ENCODE peak calls at places on chromosomes 6 and 20, in six cellular contexts. One of them, this sample, is unnamed.

GRCh38 chr6:82589509-82590206 is 226.0 kb downstream of the TPBG start:
- DNase-seq in left lung: no peak
- DNase-seq in IMR-90: peak; percentile 64
- DNase-seq in amniotic stem cell: peak; percentile 35
- DNase-seq in AG08396: peak; percentile 10
- DNase-seq in astrocyte of the cerebellum: peak; percentile 90
- DNase-seq in this sample: peak; percentile 68

GRCh38 chr6:70973591-70973990 is 16.7 kb upstream of the B3GAT2 start:
- DNase-seq in AG08396: no peak
- DNase-seq in astrocyte of the cerebellum: no peak
- DNase-seq in IMR-90: no peak
- DNase-seq in left lung: no peak
- DNase-seq in amniotic stem cell: no peak
- DNase-seq in this sample: no peak

GRCh38 chr20:22905667-22906066 is 129.4 kb upstream of the SSTR4 start:
- DNase-seq in left lung: no peak
- DNase-seq in IMR-90: no peak
- DNase-seq in astrocyte of the cerebellum: peak; percentile 11
- DNase-seq in amniotic stem cell: no peak
- DNase-seq in AG08396: no peak
- DNase-seq in this sample: no peak

GRCh38 chr6:170444056-170444505 is 109.0 kb downstream of the PSMB1 start:
- DNase-seq in amniotic stem cell: no peak
- DNase-seq in IMR-90: no peak
- DNase-seq in AG08396: no peak
- DNase-seq in left lung: peak; percentile 55
- DNase-seq in astrocyte of the cerebellum: no peak
- DNase-seq in this sample: peak; percentile 49

GRCh38 chr6:121260651-121261102 is 73.6 kb downstream of the TBC1D32 start:
- DNase-seq in IMR-90: peak; percentile 35
- DNase-seq in amniotic stem cell: no peak
- DNase-seq in AG08396: no peak
- DNase-seq in astrocyte of the cerebellum: no peak
- DNase-seq in left lung: no peak
- DNase-seq in this sample: no peak

GRCh38 chr20:62768234-62768814 is 27.9 kb upstream of the MRGBP start:
- DNase-seq in astrocyte of the cerebellum: no peak
- DNase-seq in AG08396: no peak
- DNase-seq in left lung: no peak
- DNase-seq in IMR-90: no peak
- DNase-seq in amniotic stem cell: no peak
- DNase-seq in this sample: no peak

GRCh38 chr6:158026901-158027589 is 45.4 kb downstream of the SYNJ2 start:
- DNase-seq in AG08396: no peak
- DNase-seq in IMR-90: no peak
- DNase-seq in left lung: no peak
- DNase-seq in amniotic stem cell: no peak
- DNase-seq in astrocyte of the cerebellum: no peak
- DNase-seq in this sample: no peak

GRCh38 chr20:62938105-62938888 is at the start of gene GID8:
- DNase-seq in left lung: no peak
- DNase-seq in amniotic stem cell: no peak
- DNase-seq in astrocyte of the cerebellum: no peak
- DNase-seq in IMR-90: peak; percentile 33
- DNase-seq in AG08396: peak; percentile 70
- DNase-seq in this sample: no peak

GRCh38 chr20:4488407-4489339 is 233.0 kb upstream of the PRND start:
- DNase-seq in IMR-90: peak; percentile 85
- DNase-seq in AG08396: peak; percentile 37
- DNase-seq in amniotic stem cell: peak; percentile 32
- DNase-seq in astrocyte of the cerebellum: no peak
- DNase-seq in left lung: no peak
- DNase-seq in this sample: no peak

GRCh38 chr6:157761331-157761921 is 61.6 kb upstream of the SNX9 start:
- DNase-seq in amniotic stem cell: no peak
- DNase-seq in astrocyte of the cerebellum: peak; percentile 59
- DNase-seq in AG08396: no peak
- DNase-seq in left lung: no peak
- DNase-seq in IMR-90: peak; percentile 76
- DNase-seq in this sample: no peak

GRCh38 chr6:68400396-68400795 is 234.7 kb upstream of the ADGRB3 start:
- DNase-seq in IMR-90: no peak
- DNase-seq in AG08396: no peak
- DNase-seq in amniotic stem cell: no peak
- DNase-seq in left lung: no peak
- DNase-seq in astrocyte of the cerebellum: no peak
- DNase-seq in this sample: no peak

GRCh38 chr20:9515761-9516657 is 1.6 kb downstream of the LAMP5 start:
- DNase-seq in AG08396: peak; percentile 39
- DNase-seq in left lung: peak; percentile 67
- DNase-seq in IMR-90: no peak
- DNase-seq in amniotic stem cell: no peak
- DNase-seq in astrocyte of the cerebellum: peak; percentile 51
- DNase-seq in this sample: no peak

GRCh38 chr6:100088009-100088408 is 94.0 kb upstream of the MCHR2 start:
- DNase-seq in left lung: no peak
- DNase-seq in IMR-90: peak; percentile 73
- DNase-seq in amniotic stem cell: peak; percentile 24
- DNase-seq in astrocyte of the cerebellum: peak; percentile 23
- DNase-seq in AG08396: no peak
- DNase-seq in this sample: no peak

GRCh38 chr6:89311853-89312531 is 3.1 kb downstream of the GABRR2 start:
- DNase-seq in IMR-90: peak; percentile 54
- DNase-seq in AG08396: peak; percentile 36
- DNase-seq in astrocyte of the cerebellum: peak; percentile 63
- DNase-seq in amniotic stem cell: no peak
- DNase-seq in left lung: peak; percentile 79
- DNase-seq in this sample: peak; percentile 71

GRCh38 chr6:150503586-150504339 is 95.9 kb upstream of the PLEKHG1 start:
- DNase-seq in amniotic stem cell: no peak
- DNase-seq in IMR-90: no peak
- DNase-seq in astrocyte of the cerebellum: no peak
- DNase-seq in left lung: no peak
- DNase-seq in AG08396: no peak
- DNase-seq in this sample: no peak

GRCh38 chr6:36971926-36972673 is 13.9 kb downstream of the MTCH1 start:
- DNase-seq in astrocyte of the cerebellum: no peak
- DNase-seq in amniotic stem cell: no peak
- DNase-seq in IMR-90: no peak
- DNase-seq in left lung: no peak
- DNase-seq in AG08396: no peak
- DNase-seq in this sample: no peak

GRCh38 chr6:156795825-156796224 is 18.6 kb downstream of the ARID1B start:
- DNase-seq in amniotic stem cell: no peak
- DNase-seq in IMR-90: peak; percentile 15
- DNase-seq in AG08396: peak; percentile 41
- DNase-seq in left lung: no peak
- DNase-seq in astrocyte of the cerebellum: no peak
- DNase-seq in this sample: no peak

GRCh38 chr6:31791324-31792089 is 4.0 kb downstream of the VARS1 start:
- DNase-seq in AG08396: peak; percentile 82
- DNase-seq in IMR-90: peak; percentile 39
- DNase-seq in astrocyte of the cerebellum: no peak
- DNase-seq in amniotic stem cell: no peak
- DNase-seq in left lung: no peak
- DNase-seq in this sample: no peak

GRCh38 chr6:142842423-142843261 is 102.3 kb downstream of the HIVEP2 start:
- DNase-seq in AG08396: no peak
- DNase-seq in amniotic stem cell: no peak
- DNase-seq in IMR-90: peak; percentile 57
- DNase-seq in astrocyte of the cerebellum: no peak
- DNase-seq in left lung: no peak
- DNase-seq in this sample: no peak

GRCh38 chr20:41138527-41139226 is 1.3 kb downstream of the PLCG1 start:
- DNase-seq in astrocyte of the cerebellum: no peak
- DNase-seq in left lung: no peak
- DNase-seq in AG08396: peak; percentile 37
- DNase-seq in IMR-90: peak; percentile 12
- DNase-seq in amniotic stem cell: no peak
- DNase-seq in this sample: no peak

GRCh38 chr6:10424005-10424404 is 9.1 kb upstream of the TFAP2A start:
- DNase-seq in left lung: no peak
- DNase-seq in astrocyte of the cerebellum: no peak
- DNase-seq in AG08396: no peak
- DNase-seq in amniotic stem cell: no peak
- DNase-seq in IMR-90: no peak
- DNase-seq in this sample: no peak

GRCh38 chr6:126913658-126914057 is 204.8 kb upstream of the RSPO3 start:
- DNase-seq in IMR-90: no peak
- DNase-seq in AG08396: no peak
- DNase-seq in left lung: no peak
- DNase-seq in amniotic stem cell: no peak
- DNase-seq in astrocyte of the cerebellum: no peak
- DNase-seq in this sample: no peak